ENCODE peak calls at places on chromosome 22, in nine cellular contexts. I, V, R, D, J, N, F, C and K are unnamed samples.

GRCh38 chr22:33271390-33272161 is 213.4 kb upstream of the SYN3 start:
- DNase-seq in F (no peak), I (no peak), D (no peak), V (no peak), R (peak; percentile 54), J (peak; percentile 53), N (no peak), C (no peak), K (no peak)

GRCh38 chr22:45192701-45193187 is 29.0 kb downstream of the NUP50 start:
- DNase-seq in I (no peak), D (peak; percentile 85), N (no peak), C (no peak), F (no peak), J (no peak), R (no peak), V (no peak), K (no peak)

GRCh38 chr22:23786261-23786710 is 480 bp upstream of the SMARCB1 start:
- DNase-seq in F (no peak), N (no peak), C (no peak), J (no peak), I (no peak), D (no peak), R (no peak), V (no peak), K (no peak)

GRCh38 chr22:19891350-19892248 is 36.9 kb upstream of the GNB1L start:
- DNase-seq in N (no peak), C (peak; percentile 79), J (peak; percentile 35), F (peak; percentile 59), D (peak; percentile 93), V (peak; percentile 90), R (peak; percentile 92), I (no peak), K (peak; percentile 69)

GRCh38 chr22:29457730-29458129 is 19.3 kb downstream of the RFPL1 start:
- DNase-seq in V (peak; percentile 21), I (peak; percentile 60), R (peak; percentile 42), J (peak; percentile 15), F (no peak), N (no peak), C (peak; percentile 50), D (peak; percentile 92), K (no peak)

GRCh38 chr22:27888310-27888709 is 30.7 kb downstream of the PITPNB start:
- DNase-seq in C (no peak), D (no peak), F (no peak), I (no peak), J (no peak), R (no peak), V (no peak), N (no peak), K (no peak)

GRCh38 chr22:48167238-48167637 is 1404.8 kb downstream of the TBC1D22A start:
- DNase-seq in F (no peak), V (no peak), C (no peak), D (peak; percentile 63), N (no peak), R (no peak), I (no peak), J (no peak), K (no peak)

GRCh38 chr22:46362221-46362933 is 26.9 kb downstream of the TRMU start:
- DNase-seq in R (no peak), I (no peak), C (no peak), F (no peak), D (peak; percentile 67), N (no peak), J (no peak), V (no peak), K (no peak)

GRCh38 chr22:20956258-20957117 is 10.6 kb upstream of the AIFM3 start:
- DNase-seq in C (peak; percentile 75), J (peak; percentile 86), V (no peak), N (no peak), D (peak; percentile 76), F (no peak), I (peak; percentile 75), R (peak; percentile 34), K (no peak)

GRCh38 chr22:44997060-44997459 is 12.7 kb downstream of the PHF21B start:
- DNase-seq in F (no peak), C (no peak), V (no peak), N (no peak), I (no peak), R (no peak), D (no peak), J (no peak), K (no peak)

GRCh38 chr22:35952576-35952975 is 76.0 kb downstream of the RBFOX2 start:
- DNase-seq in V (no peak), F (no peak), R (no peak), J (no peak), I (no peak), N (no peak), D (no peak), C (no peak), K (no peak)

GRCh38 chr22:35947794-35948425 is 80.7 kb downstream of the RBFOX2 start:
- DNase-seq in C (peak; percentile 58), D (no peak), F (peak; percentile 13), R (peak; percentile 70), V (no peak), J (no peak), N (no peak), I (no peak), K (no peak)

GRCh38 chr22:35950262-35950661 is 78.4 kb downstream of the RBFOX2 start:
- DNase-seq in J (no peak), R (no peak), D (peak; percentile 9), I (peak; percentile 1), C (no peak), F (no peak), N (no peak), V (no peak), K (no peak)

GRCh38 chr22:35944458-35944857 is 84.2 kb downstream of the RBFOX2 start:
- DNase-seq in V (no peak), F (no peak), C (no peak), I (no peak), N (no peak), R (no peak), D (no peak), J (no peak), K (no peak)

DNA sequence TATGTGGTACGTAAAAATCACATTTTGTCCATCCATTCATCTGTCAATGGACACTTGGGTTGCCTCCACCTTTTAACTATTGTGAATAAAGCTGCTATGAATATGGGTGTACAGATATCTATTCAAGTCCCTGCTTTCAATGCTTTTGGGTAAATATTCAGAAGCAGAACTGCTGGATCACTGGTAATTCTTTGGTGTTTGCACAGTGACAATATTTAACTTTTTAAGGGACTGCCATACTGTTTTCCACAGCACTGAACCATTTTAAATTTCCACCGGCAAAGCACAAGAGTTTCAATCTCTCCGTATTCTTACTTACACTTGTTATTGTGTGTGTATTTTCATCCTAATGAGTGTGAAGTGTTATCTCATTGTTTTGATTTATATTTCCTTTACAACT is 79.4 kb downstream of the RBFOX2 start:
- DNase-seq in V (no peak), I (no peak), R (no peak), C (no peak), J (no peak), F (no peak), D (no peak), N (no peak), K (no peak)
- H3K4me3 ChIP-seq in V (no peak overlapping the region), I (no peak overlapping the region), R (no peak overlapping the region), C (no peak overlapping the region), J (no peak overlapping the region), F (no peak overlapping the region), D (no peak overlapping the region), N (no peak overlapping the region), K (no peak overlapping the region)

DNA sequence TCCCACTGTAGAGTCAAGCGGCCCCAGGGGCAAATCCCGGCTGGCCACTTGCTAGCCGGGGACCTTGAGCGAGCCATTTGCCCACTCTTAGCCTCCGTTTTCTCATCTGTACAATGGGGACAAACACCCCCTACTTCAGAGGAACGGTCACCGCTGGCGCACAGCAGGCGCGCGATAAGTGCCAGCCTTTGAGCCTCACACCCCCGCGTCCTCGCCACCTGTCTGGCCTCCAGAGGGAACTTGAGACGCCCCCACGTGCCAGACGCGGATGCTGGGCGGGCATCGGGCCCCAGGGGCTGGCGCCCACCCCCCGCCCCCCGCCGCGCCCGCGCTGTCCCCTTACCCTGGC is 72.7 kb upstream of the TCF20 start:
- DNase-seq in I (peak; percentile 21), R (peak; percentile 13), C (no peak), N (no peak), J (peak; percentile 30), F (no peak), V (no peak), D (no peak), K (no peak)
- H3K4me3 ChIP-seq in I (peak overlapping the region; percentile 71), R (no peak overlapping the region), C (peak overlapping the region; percentile 65), N (peak overlapping the region; percentile 53), J (no peak overlapping the region), F (peak overlapping the region; percentile 58), V (peak overlapping the region; percentile 35), D (peak overlapping the region; percentile 44), K (peak overlapping the region; percentile 26)

DNA sequence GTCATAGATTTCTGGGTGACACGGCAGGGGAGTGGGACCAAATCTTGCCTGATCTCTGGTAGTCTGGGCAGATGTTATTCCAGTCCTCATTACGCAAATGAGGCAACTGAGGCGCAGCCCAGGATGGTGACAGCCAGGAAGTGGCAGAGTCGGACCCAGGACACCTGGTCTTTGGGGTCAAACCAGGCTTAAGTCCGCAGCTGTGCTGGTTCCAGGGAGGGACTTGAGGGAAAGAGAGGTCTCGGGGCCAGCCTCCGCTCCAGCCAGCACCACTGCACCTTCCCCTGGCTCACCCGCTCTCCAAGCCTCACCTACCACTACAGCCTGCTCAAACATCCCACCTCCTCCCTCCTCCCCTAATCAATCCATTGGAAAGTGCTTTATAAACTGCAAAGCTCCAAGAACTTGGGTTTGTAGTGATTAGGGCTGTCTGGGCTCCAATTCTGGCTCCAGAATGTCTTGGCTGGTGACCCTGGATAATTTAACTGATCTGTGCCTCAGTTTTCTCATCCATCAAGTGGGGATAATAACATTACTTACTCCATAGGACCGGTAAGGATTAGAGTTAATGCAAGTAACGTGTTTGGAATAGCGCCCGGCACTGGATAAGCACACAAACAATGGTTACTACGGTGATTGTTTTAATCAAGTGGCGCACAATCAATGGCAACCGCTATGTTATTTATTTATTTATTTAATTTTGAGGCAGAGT is 526 bp upstream of the PNPLA5 start:
- DNase-seq in F (no peak), C (no peak), D (no peak), J (no peak), V (no peak), R (no peak), N (no peak), I (no peak), K (no peak)
- H3K4me3 ChIP-seq in F (no peak overlapping the region), C (no peak overlapping the region), D (peak overlapping the region; percentile 64), J (no peak overlapping the region), V (no peak overlapping the region), R (no peak overlapping the region), N (no peak overlapping the region), I (no peak overlapping the region), K (no peak overlapping the region)

GRCh38 chr22:49186756-49187155 is 640.9 kb downstream of the BRD1 start:
- DNase-seq in F (no peak), J (no peak), R (no peak), D (no peak), C (no peak), N (no peak), I (no peak), V (no peak), K (no peak)

GRCh38 chr22:49186293-49186692 is 641.4 kb downstream of the BRD1 start:
- DNase-seq in J (no peak), C (no peak), F (no peak), I (no peak), D (no peak), V (no peak), R (no peak), N (no peak), K (no peak)

GRCh38 chr22:49184736-49185135 is 642.9 kb downstream of the BRD1 start:
- DNase-seq in C (no peak), J (no peak), N (no peak), V (no peak), F (no peak), D (no peak), I (no peak), R (no peak), K (no peak)

GRCh38 chr22:49183826-49184216 is 643.9 kb downstream of the BRD1 start:
- DNase-seq in C (no peak), D (no peak), J (no peak), V (no peak), F (no peak), R (no peak), I (no peak), N (no peak), K (no peak)

GRCh38 chr22:49185312-49185969 is 642.2 kb downstream of the BRD1 start:
- DNase-seq in C (no peak), I (no peak), D (no peak), V (no peak), J (no peak), R (no peak), F (no peak), N (no peak), K (no peak)
- H3K4me3 ChIP-seq in C (no peak overlapping the region), I (no peak overlapping the region), D (no peak overlapping the region), V (no peak overlapping the region), J (no peak overlapping the region), R (no peak overlapping the region), F (no peak overlapping the region), N (no peak overlapping the region), K (no peak overlapping the region)